ENCODE peak calls at places on chromosomes 4 and X, in four cellular contexts. A is testis; T is activated CD4-positive, CD25-positive, alpha-beta regulatory T cell treated with anti-CD3 and anti-CD28 coated beads, Interleukin-2, amount 50 U/mL, for 16 hours; O is non-pigmented ciliary epithelial cell. J is an unnamed sample.

GRCh38 chr4:10134141-10134540 is 17.5 kb upstream of the WDR1 start:
- DNase-seq in O (no peak), T (no peak), A (no peak), J (no peak)

GRCh38 chrX:154402622-154403127 is 4.5 kb downstream of the RPL10 start:
- DNase-seq in A (no peak), O (no peak), T (no peak), J (no peak)

GRCh38 chrX:51608766-51609165 is 9.9 kb downstream of the CENPVL3 start:
- DNase-seq in T (no peak), O (no peak), A (no peak), J (no peak)

GRCh38 chr4:76962406-76963135 is 13.0 kb downstream of the SEPTIN11 start:
- DNase-seq in A (no peak), O (no peak), T (no peak), J (no peak)

GRCh38 chr4:13539721-13540445 is 4.4 kb downstream of the NKX3-2 start:
- DNase-seq in T (no peak), A (no peak), O (no peak), J (no peak)

GRCh38 chr4:178632415-178632814 is 1190.2 kb upstream of the AGA start:
- DNase-seq in O (peak), T (no peak), A (no peak), J (peak)

GRCh38 chr4:40402556-40402955 is 67.4 kb downstream of the CHRNA9 start:
- DNase-seq in A (no peak), O (no peak), T (no peak), J (no peak)

GRCh38 chr4:57034571-57034970 is 55.9 kb downstream of the POLR2B start:
- DNase-seq in A (no peak), O (no peak), T (no peak), J (no peak)

GRCh38 chr4:11470709-11471441 is 42.2 kb upstream of the HS3ST1 start:
- DNase-seq in A (no peak), T (no peak), O (no peak), J (no peak)

GRCh38 chr4:76420311-76420710 is 630 bp downstream of the CCDC158 start:
- DNase-seq in A (no peak), O (no peak), T (no peak), J (no peak)

GRCh38 chrX:121782976-121783375 is 735.6 kb downstream of the GLUD2 start:
- DNase-seq in O (no peak), A (no peak), T (no peak), J (no peak)

GRCh38 chrX:13934731-13935130 is 95.0 kb downstream of the GEMIN8 start:
- DNase-seq in A (no peak), O (no peak), T (no peak), J (no peak)

GRCh38 chr4:37670249-37670648 is 15.9 kb downstream of the RELL1 start:
- DNase-seq in A (no peak), O (no peak), T (no peak), J (no peak)

GRCh38 chr4:85681194-85681803 is 206.3 kb downstream of the ARHGAP24 start:
- DNase-seq in O (peak), T (no peak), A (peak), J (peak)

GRCh38 chr4:76233967-76234678 is 17.4 kb upstream of the FAM47E start:
- DNase-seq in T (no peak), O (no peak), A (peak), J (no peak)

GRCh38 chr4:48483777-48484493 is 792 bp downstream of the SLC10A4 start:
- DNase-seq in O (no peak), A (no peak), T (no peak), J (no peak)

GRCh38 chrX:110167952-110168451 is 149.9 kb downstream of the AMMECR1 start:
- DNase-seq in A (peak), O (no peak), T (peak), J (peak)

GRCh38 chr4:40333921-40334352 is 1.2 kb upstream of the CHRNA9 start:
- DNase-seq in A (no peak), T (no peak), O (no peak), J (peak)